ENCODE peak calls at places on chromosomes 1 and 21, in four cellular contexts. N, H, O and L are unnamed samples.

GRCh38 chr21:37451446-37451845 is 84.9 kb downstream of the DYRK1A start:
- DNase-seq in N (no peak), H (peak; percentile 42), O (no peak), L (no peak)

GRCh38 chr1:37999434-38000232 is 5.7 kb downstream of the FHL3 start:
- DNase-seq in N (no peak), H (peak; percentile 96), O (peak; percentile 72), L (no peak)

GRCh38 chr1:156082111-156083091 is at the start of gene MEX3A:
- DNase-seq in N (peak; percentile 99), H (peak; percentile 89), O (peak; percentile 94), L (peak; percentile 98)

GRCh38 chr1:211571998-211572397 is 7.0 kb downstream of the SLC30A1 start:
- DNase-seq in N (no peak), H (no peak), O (no peak), L (no peak)

GRCh38 chr1:222357252-222357651 is 190.7 kb downstream of the HHIPL2 start:
- DNase-seq in N (peak; percentile 15), H (no peak), O (no peak), L (no peak)

GRCh38 chr1:224773646-224774045 is 155.8 kb upstream of the DNAH14 start:
- DNase-seq in N (no peak), H (no peak), O (no peak), L (no peak)

GRCh38 chr1:29193879-29194455 is 12.3 kb upstream of the SRSF4 start:
- DNase-seq in N (no peak), H (no peak), O (no peak), L (no peak)

GRCh38 chr1:11918779-11919519 is 7.3 kb downstream of the KIAA2013 start:
- DNase-seq in N (no peak), H (no peak), O (no peak), L (no peak)

GRCh38 chr1:53959664-53960250 is 13.6 kb downstream of the LRRC42 start:
- DNase-seq in N (no peak), H (peak; percentile 35), O (peak; percentile 47), L (no peak)

GRCh38 chr1:204377800-204378608 is 18.3 kb upstream of the PLEKHA6 start:
- DNase-seq in N (peak; percentile 72), H (peak; percentile 46), O (peak; percentile 81), L (peak; percentile 92)
- TF ChIP-seq TEAD4 in N (no peak), H (no peak), O (no peak), L (no peak)

GRCh38 chr1:17014671-17015567 is 3.2 kb upstream of the ATP13A2 start:
- DNase-seq in N (no peak), H (no peak), O (no peak), L (no peak)
- TF ChIP-seq TEAD4 in N (no peak), H (no peak), O (no peak), L (no peak)

GRCh38 chr1:67897270-67897949 is 64.1 kb upstream of the GNG12 start:
- DNase-seq in N (no peak), H (peak; percentile 34), O (no peak), L (no peak)

GRCh38 chr1:67893126-67893495 is 59.8 kb upstream of the GNG12 start:
- DNase-seq in N (no peak), H (no peak), O (no peak), L (no peak)

GRCh38 chr1:67896826-67897225 is 63.6 kb upstream of the GNG12 start:
- DNase-seq in N (no peak), H (peak; percentile 28), O (no peak), L (no peak)

GRCh38 chr1:67894981-67895735 is 61.9 kb upstream of the GNG12 start:
- DNase-seq in N (no peak), H (no peak), O (no peak), L (no peak)

DNA sequence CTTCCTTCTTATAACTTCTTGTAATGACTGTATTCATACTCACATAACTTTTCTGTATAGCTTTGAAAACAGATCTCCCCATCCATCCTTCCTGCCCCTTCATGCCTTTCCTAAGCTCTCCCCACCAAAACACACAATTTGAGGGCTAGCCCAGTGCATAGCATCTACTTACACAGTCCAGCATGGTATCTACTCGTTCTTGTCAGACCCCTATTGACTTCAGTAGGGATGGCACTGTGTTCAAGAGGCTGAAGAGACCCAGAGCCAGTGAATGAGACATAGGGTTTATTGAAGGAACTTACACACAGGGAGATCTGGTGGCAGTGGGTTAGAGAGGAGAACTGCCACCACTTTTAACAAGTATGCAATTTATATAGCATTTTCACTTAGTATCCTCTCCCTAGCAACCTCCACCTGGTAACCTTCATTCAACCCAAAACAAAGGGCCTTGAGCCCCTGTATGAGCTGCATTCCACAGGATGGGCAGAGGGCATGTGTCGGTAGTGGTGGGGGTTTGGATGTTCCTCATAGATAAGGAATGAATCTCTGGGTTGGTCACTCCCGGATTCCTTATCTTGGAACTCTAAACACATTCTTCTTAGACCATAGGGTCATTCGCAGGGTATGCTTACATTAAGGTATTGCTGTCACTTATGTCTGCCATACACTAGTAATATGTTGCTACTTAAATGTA is 64.9 kb upstream of the GNG12 start:
- DNase-seq in N (no peak), H (peak; percentile 70), O (no peak), L (no peak)
- TF ChIP-seq TEAD4 in N (no peak), H (no peak), O (no peak), L (no peak)

GRCh38 chr1:229845410-229846138 is 219.5 kb downstream of the URB2 start:
- DNase-seq in N (no peak), H (no peak), O (no peak), L (no peak)

GRCh38 chr1:229844675-229845074 is 218.6 kb downstream of the URB2 start:
- DNase-seq in N (no peak), H (peak; percentile 14), O (no peak), L (no peak)

GRCh38 chr1:229841230-229841629 is 215.2 kb downstream of the URB2 start:
- DNase-seq in N (no peak), H (no peak), O (no peak), L (no peak)

GRCh38 chr1:229842302-229843255 is 216.5 kb downstream of the URB2 start:
- DNase-seq in N (no peak), H (no peak), O (no peak), L (no peak)

DNA sequence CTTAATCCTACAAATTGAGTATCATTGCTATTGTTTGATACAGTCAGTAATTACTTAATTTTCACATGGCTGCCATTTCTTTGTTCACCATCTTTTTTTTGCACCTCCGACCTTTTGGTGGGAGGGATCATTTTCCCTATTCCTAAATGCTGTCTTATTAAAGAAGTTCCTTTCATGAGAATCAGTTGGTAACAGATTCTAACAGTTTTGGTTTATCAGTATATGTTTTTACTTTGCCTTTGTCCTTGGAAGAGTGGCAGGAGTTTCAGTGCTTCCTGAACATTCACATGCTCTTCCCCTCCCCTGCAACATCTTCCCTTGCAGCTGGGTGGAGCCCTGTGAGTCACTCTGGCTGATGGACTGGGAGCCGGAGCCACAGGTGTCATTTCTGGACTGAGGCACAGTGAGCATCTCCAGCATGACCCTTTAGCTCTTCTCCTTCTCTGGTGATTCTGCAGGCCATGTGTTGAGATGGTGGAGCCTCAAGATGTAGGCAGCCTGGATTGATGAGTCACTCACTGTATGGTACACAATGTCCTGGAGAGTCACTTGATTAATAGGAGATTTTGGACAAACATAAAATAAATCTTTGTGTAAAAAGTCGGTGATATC is 217.7 kb downstream of the URB2 start:
- DNase-seq in N (no peak), H (peak; percentile 58), O (no peak), L (no peak)
- TF ChIP-seq TEAD4 in N (no peak), H (no peak), O (no peak), L (no peak)

DNA sequence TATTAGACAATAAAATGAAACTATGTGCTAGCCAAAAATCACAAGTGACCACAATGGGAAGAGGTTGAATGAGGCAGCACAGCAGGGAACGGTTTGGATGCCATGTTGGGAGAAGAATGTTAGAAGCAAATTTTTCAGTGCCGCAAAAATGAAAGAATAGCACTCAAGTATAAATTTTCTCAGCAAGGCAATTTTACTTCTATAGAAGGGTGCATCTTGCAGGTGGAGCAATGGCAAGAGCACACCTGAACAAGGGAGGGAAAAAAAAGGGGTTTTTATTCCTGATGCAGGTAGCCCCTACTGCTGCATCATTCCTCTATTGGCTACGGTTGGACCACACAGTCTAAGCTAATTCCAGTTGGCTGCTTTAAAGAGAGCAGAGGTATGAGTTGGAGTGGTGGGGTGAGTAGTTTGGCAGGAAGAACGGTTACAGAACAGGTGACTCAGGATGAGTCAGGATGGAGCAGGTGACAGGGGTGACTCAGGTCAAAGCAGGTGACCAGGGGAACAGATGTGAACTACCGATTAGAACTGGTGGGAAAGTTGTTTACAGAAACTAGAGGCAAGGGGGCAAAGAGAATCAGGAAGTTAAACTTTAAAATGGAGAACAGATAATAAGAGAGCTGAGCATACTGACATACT is 301.1 kb upstream of the NRIP1 start:
- DNase-seq in N (no peak), H (no peak), O (no peak), L (no peak)
- TF ChIP-seq TEAD4 in N (no peak), H (no peak), O (no peak), L (no peak)

GRCh38 chr21:45554477-45555175 is 12.4 kb upstream of the SLC19A1 start:
- DNase-seq in N (peak; percentile 80), H (peak; percentile 88), O (peak; percentile 95), L (no peak)

GRCh38 chr21:45550552-45551210 is 8.4 kb upstream of the SLC19A1 start:
- DNase-seq in N (no peak), H (peak; percentile 28), O (no peak), L (no peak)

GRCh38 chr21:45551316-45551715 is 9.1 kb upstream of the SLC19A1 start:
- DNase-seq in N (no peak), H (peak; percentile 34), O (no peak), L (no peak)

GRCh38 chr21:45551816-45552695 is 9.8 kb upstream of the SLC19A1 start:
- DNase-seq in N (no peak), H (no peak), O (peak; percentile 16), L (no peak)

GRCh38 chr21:45552696-45553391 is 10.6 kb upstream of the SLC19A1 start:
- DNase-seq in N (no peak), H (no peak), O (peak; percentile 12), L (no peak)
- TF ChIP-seq TEAD4 in N (no peak), H (no peak), O (no peak), L (no peak)

DNA sequence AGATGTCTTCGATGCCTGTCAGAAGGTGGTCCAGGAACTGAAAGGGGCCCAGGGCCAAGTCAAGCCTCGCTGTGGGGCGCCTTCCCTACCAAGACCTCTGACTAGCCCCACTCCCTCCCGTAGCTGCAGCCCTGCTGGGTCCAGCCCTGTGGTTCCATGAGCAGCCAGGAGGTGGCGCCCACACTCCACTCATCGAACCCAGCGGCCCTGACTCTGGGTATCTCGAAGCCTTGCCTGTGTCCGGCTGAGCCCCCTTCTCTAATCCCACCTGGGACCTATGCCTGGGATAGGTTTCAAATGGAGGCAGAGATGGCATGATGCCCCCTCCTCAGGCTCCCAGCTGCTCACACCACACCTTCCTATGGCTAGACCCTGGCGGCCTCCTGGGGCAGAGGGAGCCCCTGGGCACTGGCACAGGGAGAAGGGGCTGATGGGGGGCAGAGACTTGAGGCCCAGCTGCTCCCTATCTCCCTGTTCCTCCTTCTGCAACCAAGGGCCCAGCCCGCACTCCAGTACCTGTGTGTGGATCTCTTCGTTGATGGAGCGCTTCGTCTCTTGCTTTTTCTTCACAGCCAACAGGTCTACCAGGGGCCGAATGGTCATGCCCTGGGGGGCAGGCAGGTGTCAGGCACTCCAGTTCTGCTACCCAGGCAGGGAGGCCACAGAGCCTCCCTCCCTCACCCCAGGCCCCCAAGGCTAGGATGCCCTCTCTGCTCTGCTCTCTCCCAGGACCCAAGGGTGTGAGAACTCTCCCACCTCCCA is 52.0 kb downstream of the SLC9A1 start:
- DNase-seq in N (peak; percentile 95), H (peak; percentile 85), O (peak; percentile 93), L (peak; percentile 49)
- TF ChIP-seq TEAD4 in N (no peak), H (no peak), O (no peak), L (no peak)

DNA sequence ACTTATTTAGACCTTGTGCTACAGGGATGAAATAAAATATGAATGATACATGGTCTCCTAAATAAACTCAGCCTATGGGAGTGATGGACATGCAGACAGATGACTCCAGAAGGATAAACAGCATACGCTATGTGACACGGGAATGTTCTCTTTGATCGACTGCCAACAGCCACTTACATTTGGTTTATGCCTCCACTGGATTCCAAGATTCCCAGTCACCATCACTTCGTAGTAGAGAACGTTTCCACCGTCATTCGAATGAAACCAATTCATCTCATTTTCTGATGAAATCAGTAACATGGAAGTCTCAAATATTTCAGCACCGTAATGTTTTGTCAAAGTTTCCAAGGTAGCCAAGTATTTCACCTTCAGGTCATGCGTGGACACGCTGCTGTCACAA is 99.7 kb downstream of the JAK1 start:
- DNase-seq in N (no peak), H (no peak), O (no peak), L (no peak)
- TF ChIP-seq TEAD4 in N (no peak), H (no peak), O (no peak), L (no peak)